ENCODE peak calls at places on chromosomes 11 and 22, in eight cellular contexts. L is heart left ventricle, H is HCT116, Q is left ventricle myocardium inferior, S is DND-41, X is IMR-90, I is hepatocyte, Y is upper lobe of right lung. K is an unnamed sample. For H3K4me1, the result is how much of the 10 kb centered on the place peaks cover.

GRCh38 chr11:2109541-2110019 is 29.6 kb downstream of the IGF2 start:
- DNase-seq in L (peak), H (no peak), Q (no peak), S (no peak), X (no peak), I (no peak), Y (no peak), K (no peak)

GRCh38 chr22:49027122-49027670 is 800.5 kb downstream of the BRD1 start:
- DNase-seq in L (no peak), H (no peak), Q (no peak), S (no peak), X (no peak), I (no peak), Y (no peak), K (no peak)

GRCh38 chr22:22812031-22812905 is 75.3 kb upstream of the IGLL5 start:
- DNase-seq in L (no peak), H (no peak), Q (no peak), S (no peak), X (no peak), I (no peak), Y (no peak), K (no peak)

GRCh38 chr11:110029714-110030113 is 63.5 kb upstream of the ZC3H12C start:
- DNase-seq in L (no peak), H (no peak), Q (no peak), S (no peak), X (no peak), I (no peak), Y (no peak), K (no peak)

GRCh38 chr22:48351376-48352085 is 1476.1 kb downstream of the BRD1 start:
- DNase-seq in L (no peak), H (no peak), Q (no peak), S (no peak), X (no peak), I (no peak), Y (peak), K (no peak)

GRCh38 chr22:46065733-46066454 is 84.4 kb upstream of the PPARA start:
- DNase-seq in L (no peak), H (no peak), Q (no peak), S (no peak), X (no peak), I (no peak), Y (no peak), K (no peak)

GRCh38 chr11:2718817-2719438 is 19.1 kb upstream of the KCNQ1OT1 start:
- DNase-seq in L (peak), H (no peak), Q (no peak), S (no peak), X (no peak), I (no peak), Y (no peak), K (no peak)

GRCh38 chr11:86469491-86470388 is 95.1 kb downstream of the CCDC81 start:
- DNase-seq in L (no peak), H (no peak), Q (no peak), S (no peak), X (no peak), I (no peak), Y (no peak), K (no peak)

GRCh38 chr11:124746621-124747243 is 5.3 kb downstream of the VSIG2 start:
- DNase-seq in L (peak), H (peak), Q (peak), S (no peak), X (peak), I (peak), Y (peak), K (peak)

GRCh38 chr22:47423861-47424820 is 661.7 kb downstream of the TBC1D22A start:
- DNase-seq in L (no peak), H (no peak), Q (no peak), S (no peak), X (no peak), I (no peak), Y (no peak), K (no peak)

GRCh38 chr11:35145249-35145648 is 6.3 kb downstream of the CD44 start:
- DNase-seq in L (no peak), H (no peak), Q (no peak), S (no peak), X (peak), I (no peak), Y (no peak), K (peak)

GRCh38 chr11:95835351-95835750 is 45.1 kb downstream of the CEP57 start:
- DNase-seq in L (no peak), H (no peak), Q (no peak), S (no peak), X (peak), I (no peak), Y (no peak), K (no peak)
- H3K27ac ChIP-seq in L (no peak), H (no peak), Q (no peak), S (no peak), X (peak), I (no peak), Y (no peak), K (peak)

GRCh38 chr11:794013-794765 is 3.9 kb downstream of the SLC25A22 start:
- DNase-seq in L (no peak), H (no peak), Q (no peak), S (no peak), X (no peak), I (no peak), Y (no peak), K (no peak)
- H3K4me1 ChIP-seq in L (under half), H (half or more), Q (under half), S (under half), X (under half), I (under half), Y (under half), K (under half)

GRCh38 chr11:47177846-47178245 is 1.2 kb upstream of the ARFGAP2 start:
- DNase-seq in L (no peak), H (no peak), Q (peak), S (no peak), X (no peak), I (no peak), Y (no peak), K (no peak)
- H3K4me3 ChIP-seq in L (no peak), H (no peak), Q (peak), S (peak), X (no peak), I (no peak), Y (peak), K (no peak)

DNA sequence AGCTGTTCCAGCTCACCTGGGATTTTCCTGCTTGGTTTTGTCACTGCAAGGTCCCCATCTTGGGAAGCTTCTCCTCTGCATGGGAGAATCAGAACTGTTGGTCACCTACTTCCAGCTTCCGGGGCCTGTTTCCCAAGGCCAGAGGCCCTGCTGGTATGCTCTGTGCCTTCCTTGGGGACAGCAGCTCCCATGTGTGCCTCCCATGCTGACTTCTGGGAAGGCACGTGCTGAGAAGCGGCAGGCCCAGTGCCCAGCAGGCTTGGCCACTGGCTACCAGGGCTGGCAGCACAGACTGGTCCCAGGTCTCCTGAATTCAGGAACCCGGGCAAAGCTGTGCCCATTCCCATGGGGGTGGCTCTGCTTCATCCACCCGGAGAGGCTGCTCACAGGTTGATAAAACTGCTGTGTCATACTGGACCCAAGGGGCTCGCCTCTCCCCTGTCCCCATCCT is 33.8 kb downstream of the MYEOV start:
- DNase-seq in L (no peak), H (no peak), Q (no peak), S (no peak), X (no peak), I (no peak), Y (peak), K (peak)
- H3K27ac ChIP-seq in L (no peak), H (no peak), Q (no peak), S (no peak), X (no peak), I (no peak), Y (no peak), K (no peak)

GRCh38 chr22:41562461-41562860 is 1.7 kb downstream of the CSDC2 start:
- DNase-seq in L (no peak), H (no peak), Q (no peak), S (no peak), X (no peak), I (no peak), Y (no peak), K (no peak)

GRCh38 chr22:41560095-41560487 is 719 bp upstream of the CSDC2 start:
- DNase-seq in L (no peak), H (no peak), Q (no peak), S (no peak), X (no peak), I (no peak), Y (no peak), K (no peak)

GRCh38 chr22:41561788-41562187 is 978 bp downstream of the CSDC2 start:
- DNase-seq in L (peak), H (no peak), Q (peak), S (no peak), X (no peak), I (no peak), Y (no peak), K (no peak)

GRCh38 chr22:41563051-41563711 is 2.4 kb downstream of the CSDC2 start:
- DNase-seq in L (no peak), H (no peak), Q (no peak), S (no peak), X (peak), I (peak), Y (no peak), K (peak)

GRCh38 chr22:41561335-41561734 is 525 bp downstream of the CSDC2 start:
- DNase-seq in L (no peak), H (no peak), Q (no peak), S (no peak), X (no peak), I (peak), Y (no peak), K (no peak)
- H3K4me1 ChIP-seq in L (under half), H (half or more), Q (half or more), S (under half), X (under half), I (half or more), Y (under half), K (under half)

DNA sequence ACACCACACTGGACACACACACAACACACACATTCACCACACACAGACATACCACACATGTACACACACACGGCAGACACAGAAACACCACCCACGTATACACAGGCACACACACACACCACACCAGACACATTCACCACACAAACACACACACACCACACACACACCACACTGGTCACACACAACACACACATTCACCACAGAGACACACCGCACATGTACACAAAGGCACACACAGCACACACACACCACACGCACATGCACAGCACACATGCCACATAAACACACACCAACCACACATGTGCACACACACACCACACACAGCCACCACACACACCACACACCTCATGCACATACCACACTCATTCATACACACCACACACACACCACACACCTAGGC is 84.2 kb upstream of the PRR5 start:
- DNase-seq in L (no peak), H (no peak), Q (no peak), S (no peak), X (no peak), I (no peak), Y (no peak), K (no peak)
- H3K4me3 ChIP-seq in L (no peak), H (no peak), Q (no peak), S (no peak), X (no peak), I (no peak), Y (no peak), K (no peak)

GRCh38 chr22:38489142-38489541 is 17.0 kb downstream of the DDX17 start:
- DNase-seq in L (no peak), H (no peak), Q (no peak), S (no peak), X (no peak), I (no peak), Y (no peak), K (no peak)

GRCh38 chr22:38489561-38490133 is 16.5 kb downstream of the DDX17 start:
- DNase-seq in L (no peak), H (no peak), Q (no peak), S (no peak), X (no peak), I (no peak), Y (no peak), K (no peak)

GRCh38 chr22:38491707-38492348 is 14.3 kb downstream of the DDX17 start:
- DNase-seq in L (no peak), H (no peak), Q (no peak), S (no peak), X (peak), I (no peak), Y (no peak), K (no peak)

GRCh38 chr22:38490475-38490874 is 15.6 kb downstream of the DDX17 start:
- DNase-seq in L (no peak), H (no peak), Q (no peak), S (no peak), X (no peak), I (no peak), Y (no peak), K (no peak)

GRCh38 chr22:38490915-38491314 is 15.2 kb downstream of the DDX17 start:
- DNase-seq in L (no peak), H (no peak), Q (peak), S (no peak), X (peak), I (peak), Y (no peak), K (no peak)
- H3K27ac ChIP-seq in L (no peak), H (peak), Q (peak), S (no peak), X (no peak), I (peak), Y (no peak), K (no peak)

GRCh38 chr11:68211546-68211945 is 1.6 kb downstream of the KMT5B start:
- DNase-seq in L (no peak), H (no peak), Q (no peak), S (no peak), X (no peak), I (peak), Y (no peak), K (no peak)
- H3K4me1 ChIP-seq in L (under half), H (under half), Q (half or more), S (under half), X (under half), I (under half), Y (under half), K (under half)

GRCh38 chr11:60950933-60951610 is 904 bp downstream of the SLC15A3 start:
- DNase-seq in L (no peak), H (no peak), Q (peak), S (no peak), X (no peak), I (peak), Y (peak), K (no peak)

GRCh38 chr11:60951611-60951908 is 416 bp downstream of the SLC15A3 start:
- DNase-seq in L (no peak), H (no peak), Q (no peak), S (no peak), X (no peak), I (no peak), Y (no peak), K (no peak)

GRCh38 chr11:60953781-60954180 is 1.8 kb upstream of the SLC15A3 start:
- DNase-seq in L (no peak), H (no peak), Q (no peak), S (no peak), X (peak), I (no peak), Y (no peak), K (no peak)

GRCh38 chr11:60952742-60953170 is 780 bp upstream of the SLC15A3 start:
- DNase-seq in L (no peak), H (no peak), Q (no peak), S (no peak), X (no peak), I (no peak), Y (no peak), K (no peak)

DNA sequence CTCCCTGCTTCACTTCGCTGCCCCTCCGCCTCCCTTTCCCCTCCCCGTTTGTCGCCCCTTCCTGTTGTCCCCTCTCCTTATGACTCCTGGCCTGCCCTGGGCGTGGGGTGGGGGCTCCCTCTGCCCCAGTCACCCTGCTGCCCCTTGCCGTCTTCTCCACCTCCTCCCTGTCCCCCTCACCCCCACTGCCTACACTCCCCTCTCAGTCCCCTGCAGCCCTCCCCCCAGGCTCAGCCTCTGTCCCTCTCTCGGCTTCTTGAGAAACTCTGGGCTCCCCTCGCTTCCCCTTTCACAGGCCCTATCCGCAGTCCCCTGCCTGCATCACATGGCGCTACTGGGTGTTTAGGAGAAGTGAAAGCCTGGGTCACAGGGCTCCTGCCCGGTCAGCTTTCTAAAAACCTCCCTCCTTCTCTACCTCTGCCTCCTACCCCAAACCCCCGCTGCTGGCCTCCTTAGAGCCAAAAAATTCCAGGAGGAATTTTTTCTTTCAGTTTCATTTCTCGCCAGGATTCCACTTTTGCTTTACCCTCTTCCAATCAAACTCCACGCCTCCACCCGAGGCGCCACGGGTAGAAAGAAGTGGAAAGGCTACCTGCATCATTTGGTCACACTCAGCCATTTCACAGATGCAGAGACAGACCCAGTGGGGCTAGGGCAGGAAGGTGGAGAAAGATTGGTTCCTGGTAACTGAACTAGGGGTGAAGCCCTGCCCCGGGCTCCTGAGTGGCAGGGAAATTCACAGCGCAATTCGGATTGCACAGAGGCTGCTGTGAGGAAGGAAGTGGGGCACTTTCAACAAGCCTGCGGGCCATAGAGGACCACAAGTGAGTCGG is at the start of gene SLC15A3:
- DNase-seq in L (peak), H (no peak), Q (peak), S (no peak), X (peak), I (no peak), Y (peak), K (no peak)
- H3K4me3 ChIP-seq in L (peak), H (no peak), Q (peak), S (no peak), X (peak), I (no peak), Y (peak), K (peak)

GRCh38 chr11:47415949-47416472 is 7.6 kb downstream of the SLC39A13 start:
- DNase-seq in L (peak), H (peak), Q (peak), S (no peak), X (peak), I (peak), Y (peak), K (peak)
- H3K27ac ChIP-seq in L (peak), H (peak), Q (peak), S (no peak), X (peak), I (peak), Y (peak), K (peak)